ENCODE peak calls at places on chromosomes 12 and 14, in seven cellular contexts. One of them, this sample, is unnamed.

GRCh38 chr12:24600996-24601395 is 347.9 kb downstream of the BCAT1 start:
- DNase-seq in left ventricle myocardium inferior: no peak
- DNase-seq in substantia nigra: no peak
- DNase-seq in progenitor cell of endocrine pancreas: no peak
- DNase-seq in Kasumi-1: peak; percentile 83
- DNase-seq in COR-L47: no peak
- DNase-seq in stomach: no peak
- DNase-seq in this sample: no peak

GRCh38 chr12:40158592-40159111 is 52.8 kb upstream of the SLC2A13 start:
- DNase-seq in left ventricle myocardium inferior: no peak
- DNase-seq in substantia nigra: no peak
- DNase-seq in progenitor cell of endocrine pancreas: no peak
- DNase-seq in Kasumi-1: no peak
- DNase-seq in COR-L47: no peak
- DNase-seq in stomach: no peak
- DNase-seq in this sample: no peak

GRCh38 chr14:59293934-59294661 is 105.6 kb downstream of the DAAM1 start:
- DNase-seq in left ventricle myocardium inferior: peak; percentile 55
- DNase-seq in substantia nigra: no peak
- DNase-seq in progenitor cell of endocrine pancreas: no peak
- DNase-seq in Kasumi-1: no peak
- DNase-seq in COR-L47: no peak
- DNase-seq in stomach: no peak
- DNase-seq in this sample: no peak

GRCh38 chr12:70849265-70849960 is 71.1 kb downstream of the PTPRR start:
- DNase-seq in left ventricle myocardium inferior: no peak
- DNase-seq in substantia nigra: no peak
- DNase-seq in progenitor cell of endocrine pancreas: no peak
- DNase-seq in Kasumi-1: peak; percentile 68
- DNase-seq in COR-L47: peak; percentile 23
- DNase-seq in stomach: no peak
- DNase-seq in this sample: no peak

GRCh38 chr12:107319536-107320030 is 226.2 kb upstream of the CRY1 start:
- DNase-seq in left ventricle myocardium inferior: no peak
- DNase-seq in substantia nigra: no peak
- DNase-seq in progenitor cell of endocrine pancreas: no peak
- DNase-seq in Kasumi-1: no peak
- DNase-seq in COR-L47: peak; percentile 23
- DNase-seq in stomach: no peak
- DNase-seq in this sample: no peak

GRCh38 chr12:40970320-40970907 is 217.7 kb upstream of the PDZRN4 start:
- DNase-seq in left ventricle myocardium inferior: no peak
- DNase-seq in substantia nigra: no peak
- DNase-seq in progenitor cell of endocrine pancreas: no peak
- DNase-seq in Kasumi-1: peak; percentile 30
- DNase-seq in COR-L47: no peak
- DNase-seq in stomach: no peak
- DNase-seq in this sample: no peak

GRCh38 chr12:14961466-14962155 is at the start of gene ARHGDIB:
- DNase-seq in left ventricle myocardium inferior: peak; percentile 32
- DNase-seq in substantia nigra: no peak
- DNase-seq in progenitor cell of endocrine pancreas: no peak
- DNase-seq in Kasumi-1: peak; percentile 93
- DNase-seq in COR-L47: no peak
- DNase-seq in stomach: peak; percentile 51
- DNase-seq in this sample: no peak

GRCh38 chr12:3436496-3437060 is 54.4 kb upstream of the PRMT8 start:
- DNase-seq in left ventricle myocardium inferior: no peak
- DNase-seq in substantia nigra: no peak
- DNase-seq in progenitor cell of endocrine pancreas: no peak
- DNase-seq in Kasumi-1: no peak
- DNase-seq in COR-L47: peak; percentile 16
- DNase-seq in stomach: peak; percentile 34
- DNase-seq in this sample: no peak

GRCh38 chr12:11827096-11827841 is 177.8 kb downstream of the ETV6 start:
- DNase-seq in left ventricle myocardium inferior: no peak
- DNase-seq in substantia nigra: peak; percentile 15
- DNase-seq in progenitor cell of endocrine pancreas: no peak
- DNase-seq in Kasumi-1: no peak
- DNase-seq in COR-L47: no peak
- DNase-seq in stomach: no peak
- DNase-seq in this sample: no peak